ENCODE peak calls at places on chromosomes 11 and 22, in eight cellular contexts. One of them, this sample, is unnamed.

GRCh38 chr11:35907648-35908431 is 36.0 kb upstream of the LDLRAD3 start:
- DNase-seq in cardiac muscle cell: no peak
- DNase-seq in left ventricle myocardium inferior: no peak
- DNase-seq in endodermal cell: no peak
- DNase-seq in aorta: no peak
- DNase-seq in colonic mucosa: no peak
- DNase-seq in left lung: no peak
- DNase-seq in DND-41: no peak
- DNase-seq in this sample: no peak

GRCh38 chr11:30488304-30488998 is 97.7 kb downstream of the MPPED2 start:
- DNase-seq in cardiac muscle cell: peak; percentile 36
- DNase-seq in left ventricle myocardium inferior: no peak
- DNase-seq in endodermal cell: no peak
- DNase-seq in aorta: no peak
- DNase-seq in colonic mucosa: peak; percentile 81
- DNase-seq in left lung: no peak
- DNase-seq in DND-41: no peak
- DNase-seq in this sample: no peak

GRCh38 chr11:130404727-130405126 is 23.7 kb downstream of the ADAMTS8 start:
- DNase-seq in cardiac muscle cell: no peak
- DNase-seq in left ventricle myocardium inferior: no peak
- DNase-seq in endodermal cell: peak; percentile 70
- DNase-seq in aorta: no peak
- DNase-seq in colonic mucosa: no peak
- DNase-seq in left lung: no peak
- DNase-seq in DND-41: no peak
- DNase-seq in this sample: no peak

GRCh38 chr22:35914665-35915476 is 113.8 kb downstream of the RBFOX2 start:
- DNase-seq in cardiac muscle cell: peak; percentile 92
- DNase-seq in left ventricle myocardium inferior: no peak
- DNase-seq in endodermal cell: peak; percentile 89
- DNase-seq in aorta: peak; percentile 61
- DNase-seq in colonic mucosa: peak; percentile 83
- DNase-seq in left lung: peak; percentile 63
- DNase-seq in DND-41: no peak
- DNase-seq in this sample: peak; percentile 70

GRCh38 chr11:80083561-80083960 is 642.7 kb upstream of the TENM4 start:
- DNase-seq in cardiac muscle cell: peak; percentile 38
- DNase-seq in left ventricle myocardium inferior: no peak
- DNase-seq in endodermal cell: no peak
- DNase-seq in aorta: no peak
- DNase-seq in colonic mucosa: no peak
- DNase-seq in left lung: no peak
- DNase-seq in DND-41: no peak
- DNase-seq in this sample: no peak

GRCh38 chr11:76672431-76673163 is 2.0 kb upstream of the LRRC32 start:
- DNase-seq in cardiac muscle cell: no peak
- DNase-seq in left ventricle myocardium inferior: no peak
- DNase-seq in endodermal cell: no peak
- DNase-seq in aorta: no peak
- DNase-seq in colonic mucosa: no peak
- DNase-seq in left lung: no peak
- DNase-seq in DND-41: peak; percentile 72
- DNase-seq in this sample: peak; percentile 97

GRCh38 chr11:3942160-3942955 is 86.9 kb downstream of the STIM1 start:
- DNase-seq in cardiac muscle cell: no peak
- DNase-seq in left ventricle myocardium inferior: no peak
- DNase-seq in endodermal cell: no peak
- DNase-seq in aorta: no peak
- DNase-seq in colonic mucosa: no peak
- DNase-seq in left lung: no peak
- DNase-seq in DND-41: peak; percentile 64
- DNase-seq in this sample: peak; percentile 42

GRCh38 chr22:26045051-26045450 is 124.2 kb upstream of the SEZ6L start:
- DNase-seq in cardiac muscle cell: no peak
- DNase-seq in left ventricle myocardium inferior: no peak
- DNase-seq in endodermal cell: no peak
- DNase-seq in aorta: no peak
- DNase-seq in colonic mucosa: no peak
- DNase-seq in left lung: no peak
- DNase-seq in DND-41: no peak
- DNase-seq in this sample: no peak

GRCh38 chr22:29459773-29460172 is 20.2 kb upstream of the NEFH start:
- DNase-seq in cardiac muscle cell: no peak
- DNase-seq in left ventricle myocardium inferior: no peak
- DNase-seq in endodermal cell: no peak
- DNase-seq in aorta: no peak
- DNase-seq in colonic mucosa: no peak
- DNase-seq in left lung: no peak
- DNase-seq in DND-41: no peak
- DNase-seq in this sample: no peak

GRCh38 chr22:28025333-28025732 is 106.3 kb upstream of the PITPNB start:
- DNase-seq in cardiac muscle cell: no peak
- DNase-seq in left ventricle myocardium inferior: peak; percentile 1
- DNase-seq in endodermal cell: no peak
- DNase-seq in aorta: no peak
- DNase-seq in colonic mucosa: peak; percentile 2
- DNase-seq in left lung: peak; percentile 4
- DNase-seq in DND-41: no peak
- DNase-seq in this sample: no peak

GRCh38 chr11:134664447-134664846 is 252.4 kb upstream of the B3GAT1 start:
- DNase-seq in cardiac muscle cell: no peak
- DNase-seq in left ventricle myocardium inferior: no peak
- DNase-seq in endodermal cell: no peak
- DNase-seq in aorta: no peak
- DNase-seq in colonic mucosa: no peak
- DNase-seq in left lung: no peak
- DNase-seq in DND-41: peak; percentile 46
- DNase-seq in this sample: no peak

GRCh38 chr22:36853407-36854099 is 7.3 kb upstream of the NCF4 start:
- DNase-seq in cardiac muscle cell: peak; percentile 51
- DNase-seq in left ventricle myocardium inferior: peak; percentile 65
- DNase-seq in endodermal cell: peak; percentile 97
- DNase-seq in aorta: peak; percentile 89
- DNase-seq in colonic mucosa: peak; percentile 75
- DNase-seq in left lung: peak; percentile 82
- DNase-seq in DND-41: peak; percentile 81
- DNase-seq in this sample: peak; percentile 81

GRCh38 chr11:13834463-13834862 is 128.1 kb upstream of the SPON1 start:
- DNase-seq in cardiac muscle cell: peak; percentile 18
- DNase-seq in left ventricle myocardium inferior: no peak
- DNase-seq in endodermal cell: peak; percentile 89
- DNase-seq in aorta: no peak
- DNase-seq in colonic mucosa: no peak
- DNase-seq in left lung: no peak
- DNase-seq in DND-41: no peak
- DNase-seq in this sample: peak; percentile 40

GRCh38 chr11:8381871-8382396 is 118.3 kb upstream of the LMO1 start:
- DNase-seq in cardiac muscle cell: no peak
- DNase-seq in left ventricle myocardium inferior: no peak
- DNase-seq in endodermal cell: no peak
- DNase-seq in aorta: no peak
- DNase-seq in colonic mucosa: no peak
- DNase-seq in left lung: no peak
- DNase-seq in DND-41: no peak
- DNase-seq in this sample: no peak

GRCh38 chr11:130400793-130401483 is 27.5 kb downstream of the ADAMTS8 start:
- DNase-seq in cardiac muscle cell: no peak
- DNase-seq in left ventricle myocardium inferior: no peak
- DNase-seq in endodermal cell: no peak
- DNase-seq in aorta: peak; percentile 66
- DNase-seq in colonic mucosa: no peak
- DNase-seq in left lung: no peak
- DNase-seq in DND-41: no peak
- DNase-seq in this sample: no peak

GRCh38 chr22:22894740-22895731 is 7.4 kb downstream of the IGLL5 start:
- DNase-seq in cardiac muscle cell: no peak
- DNase-seq in left ventricle myocardium inferior: no peak
- DNase-seq in endodermal cell: no peak
- DNase-seq in aorta: no peak
- DNase-seq in colonic mucosa: no peak
- DNase-seq in left lung: peak; percentile 25
- DNase-seq in DND-41: peak; percentile 91
- DNase-seq in this sample: peak; percentile 52

GRCh38 chr22:48496226-48496845 is 1331.3 kb downstream of the BRD1 start:
- DNase-seq in cardiac muscle cell: no peak
- DNase-seq in left ventricle myocardium inferior: peak; percentile 5
- DNase-seq in endodermal cell: no peak
- DNase-seq in aorta: peak; percentile 30
- DNase-seq in colonic mucosa: no peak
- DNase-seq in left lung: no peak
- DNase-seq in DND-41: no peak
- DNase-seq in this sample: no peak

GRCh38 chr11:58958500-58958899 is 19.2 kb downstream of the GLYATL1 start:
- DNase-seq in cardiac muscle cell: peak; percentile 36
- DNase-seq in left ventricle myocardium inferior: no peak
- DNase-seq in endodermal cell: peak; percentile 75
- DNase-seq in aorta: no peak
- DNase-seq in colonic mucosa: peak; percentile 74
- DNase-seq in left lung: no peak
- DNase-seq in DND-41: peak; percentile 34
- DNase-seq in this sample: peak; percentile 63

GRCh38 chr11:64120951-64121569 is 44.9 kb downstream of the MACROD1 start:
- DNase-seq in cardiac muscle cell: no peak
- DNase-seq in left ventricle myocardium inferior: peak; percentile 39
- DNase-seq in endodermal cell: no peak
- DNase-seq in aorta: no peak
- DNase-seq in colonic mucosa: no peak
- DNase-seq in left lung: no peak
- DNase-seq in DND-41: no peak
- DNase-seq in this sample: no peak

GRCh38 chr11:2588809-2589537 is 110.8 kb downstream of the KCNQ1OT1 start:
- DNase-seq in cardiac muscle cell: no peak
- DNase-seq in left ventricle myocardium inferior: peak; percentile 14
- DNase-seq in endodermal cell: no peak
- DNase-seq in aorta: peak; percentile 32
- DNase-seq in colonic mucosa: peak; percentile 76
- DNase-seq in left lung: peak; percentile 21
- DNase-seq in DND-41: peak; percentile 1
- DNase-seq in this sample: no peak

GRCh38 chr22:50313600-50313999 is 6.2 kb upstream of the PLXNB2 start:
- DNase-seq in cardiac muscle cell: no peak
- DNase-seq in left ventricle myocardium inferior: no peak
- DNase-seq in endodermal cell: no peak
- DNase-seq in aorta: no peak
- DNase-seq in colonic mucosa: no peak
- DNase-seq in left lung: peak; percentile 33
- DNase-seq in DND-41: no peak
- DNase-seq in this sample: peak; percentile 47
- H3K27ac ChIP-seq in cardiac muscle cell: no peak overlapping the region
- H3K27ac ChIP-seq in left ventricle myocardium inferior: no peak overlapping the region
- H3K27ac ChIP-seq in endodermal cell: no peak overlapping the region
- H3K27ac ChIP-seq in aorta: no peak overlapping the region
- H3K27ac ChIP-seq in colonic mucosa: no peak overlapping the region
- H3K27ac ChIP-seq in left lung: no peak overlapping the region
- H3K27ac ChIP-seq in DND-41: no peak overlapping the region
- H3K27ac ChIP-seq in this sample: peak overlapping the region; percentile 91

DNA sequence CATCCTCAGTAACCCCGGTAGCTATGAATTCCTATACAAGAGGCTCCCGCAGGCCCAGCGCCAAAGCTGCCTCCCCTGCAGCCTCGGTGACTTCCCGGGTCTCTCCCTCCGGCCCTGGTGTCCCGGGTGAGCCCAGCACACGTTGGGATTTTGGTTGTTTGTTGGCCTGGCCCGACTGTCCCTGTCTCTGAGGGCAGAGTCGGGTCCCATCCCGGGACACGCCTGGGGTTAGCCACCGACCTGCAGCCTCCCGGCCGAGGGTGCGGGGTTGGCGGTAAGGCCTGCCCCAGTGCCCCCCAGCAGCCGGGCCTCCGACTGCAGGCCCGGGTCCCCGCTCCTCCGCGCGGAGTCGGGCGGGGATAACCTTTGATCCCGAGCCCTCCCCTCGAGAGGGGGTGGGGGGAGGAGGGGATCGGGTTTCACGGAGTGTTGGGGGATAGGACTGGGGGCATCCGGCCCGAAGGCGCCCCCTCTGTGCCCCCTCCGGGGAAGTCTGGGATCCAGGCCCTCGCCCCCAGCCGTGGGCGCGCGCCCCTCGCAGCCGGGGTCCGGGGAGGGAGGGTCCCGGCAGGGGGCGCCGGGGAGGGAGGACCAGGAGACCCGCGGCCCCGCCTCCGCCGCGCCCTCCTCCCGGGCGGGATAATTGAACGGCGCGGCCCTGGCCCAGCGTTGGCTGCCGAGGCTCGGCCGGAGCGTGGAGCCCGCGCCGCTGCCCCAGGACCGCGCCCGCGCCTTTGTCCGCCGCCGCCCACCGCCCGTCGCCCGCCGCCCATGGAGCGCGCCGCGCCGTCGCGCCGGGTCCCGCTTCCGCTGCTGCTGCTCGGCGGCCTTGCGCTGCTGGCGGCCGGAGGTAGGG is at the start of gene FBLN1:
- DNase-seq in cardiac muscle cell: peak; percentile 91
- DNase-seq in left ventricle myocardium inferior: peak; percentile 65
- DNase-seq in endodermal cell: peak; percentile 91
- DNase-seq in aorta: peak; percentile 65
- DNase-seq in colonic mucosa: no peak
- DNase-seq in left lung: no peak
- DNase-seq in DND-41: no peak
- DNase-seq in this sample: no peak
- H3K27ac ChIP-seq in cardiac muscle cell: no peak within 1 kb of the TSS
- H3K27ac ChIP-seq in left ventricle myocardium inferior: peak within 1 kb of the TSS; percentile 86
- H3K27ac ChIP-seq in endodermal cell: peak within 1 kb of the TSS; percentile 85
- H3K27ac ChIP-seq in aorta: no peak within 1 kb of the TSS
- H3K27ac ChIP-seq in colonic mucosa: peak within 1 kb of the TSS; percentile 32
- H3K27ac ChIP-seq in left lung: peak within 1 kb of the TSS; percentile 53
- H3K27ac ChIP-seq in DND-41: no peak within 1 kb of the TSS
- H3K27ac ChIP-seq in this sample: no peak within 1 kb of the TSS

DNA sequence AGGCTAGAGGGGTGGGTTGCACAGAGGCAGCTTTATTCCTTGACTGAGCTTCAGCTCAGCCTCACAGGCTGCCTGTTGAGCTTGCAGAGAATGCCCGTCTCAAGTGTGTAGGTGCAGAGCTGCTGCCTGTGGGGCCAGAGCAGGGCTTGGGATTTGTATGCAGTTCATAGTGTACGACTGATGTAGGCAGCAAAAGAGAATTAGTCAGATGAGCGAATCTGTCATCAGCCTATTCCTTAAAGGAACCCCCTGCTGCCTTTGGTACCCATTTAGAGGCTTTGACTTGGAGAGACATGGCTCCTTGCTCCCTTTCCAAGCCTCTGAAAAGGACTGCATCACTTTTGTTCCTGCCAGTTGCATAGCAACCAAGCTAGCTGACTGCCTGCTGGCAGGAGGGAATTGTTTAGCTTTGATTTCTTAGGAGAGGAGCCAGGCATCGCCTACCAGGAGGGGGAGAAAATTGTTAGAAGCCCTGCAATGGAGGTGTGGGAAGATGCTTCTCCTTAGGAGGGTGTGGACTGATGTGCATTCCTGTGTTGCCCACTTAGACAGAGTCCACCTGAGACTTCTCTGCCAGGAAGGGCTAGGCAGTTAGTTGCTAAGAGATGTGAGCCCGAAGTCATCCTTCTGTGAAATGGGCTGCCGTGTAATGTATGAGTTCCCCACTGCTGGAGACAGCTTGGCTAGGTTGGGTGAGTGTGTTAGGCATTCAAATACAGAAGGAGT is 10.9 kb downstream of the ACO2 start:
- DNase-seq in cardiac muscle cell: no peak
- DNase-seq in left ventricle myocardium inferior: no peak
- DNase-seq in endodermal cell: peak; percentile 70
- DNase-seq in aorta: peak; percentile 61
- DNase-seq in colonic mucosa: no peak
- DNase-seq in left lung: no peak
- DNase-seq in DND-41: no peak
- DNase-seq in this sample: no peak
- H3K27ac ChIP-seq in cardiac muscle cell: peak overlapping the region; percentile 0
- H3K27ac ChIP-seq in left ventricle myocardium inferior: peak overlapping the region; percentile 76
- H3K27ac ChIP-seq in endodermal cell: peak overlapping the region; percentile 81
- H3K27ac ChIP-seq in aorta: peak overlapping the region; percentile 93
- H3K27ac ChIP-seq in colonic mucosa: no peak overlapping the region
- H3K27ac ChIP-seq in left lung: peak overlapping the region; percentile 38
- H3K27ac ChIP-seq in DND-41: no peak overlapping the region
- H3K27ac ChIP-seq in this sample: no peak overlapping the region

GRCh38 chr22:39240841-39241631 is 3.7 kb downstream of the PDGFB start:
- DNase-seq in cardiac muscle cell: no peak
- DNase-seq in left ventricle myocardium inferior: peak; percentile 59
- DNase-seq in endodermal cell: no peak
- DNase-seq in aorta: peak; percentile 83
- DNase-seq in colonic mucosa: peak; percentile 81
- DNase-seq in left lung: peak; percentile 60
- DNase-seq in DND-41: no peak
- DNase-seq in this sample: no peak
- H3K27ac ChIP-seq in cardiac muscle cell: no peak overlapping the region
- H3K27ac ChIP-seq in left ventricle myocardium inferior: peak overlapping the region; percentile 97
- H3K27ac ChIP-seq in endodermal cell: no peak overlapping the region
- H3K27ac ChIP-seq in aorta: no peak overlapping the region
- H3K27ac ChIP-seq in colonic mucosa: no peak overlapping the region
- H3K27ac ChIP-seq in left lung: peak overlapping the region; percentile 49
- H3K27ac ChIP-seq in DND-41: no peak overlapping the region
- H3K27ac ChIP-seq in this sample: no peak overlapping the region

This sample was measured in OCI-LY7.